ENCODE peak calls at places on chromosomes 7 and 10, in ten cellular contexts. I is PC-3, P is GM23248, G is MM.1S, U is HCT116, R is A549, L is OCI-LY7, J is neural progenitor cell, D is astrocyte, Y is IMR-90. H is an unnamed sample. For H3K4me1, the result is how much of the 10 kb centered on the place peaks cover.

GRCh38 chr7:150420242-150420641 is 30.2 kb upstream of the GIMAP8 start:
- DNase-seq in U (no peak), R (no peak), I (no peak), Y (no peak), L (no peak), D (no peak), P (no peak), G (no peak), J (no peak), H (no peak)

GRCh38 chr7:70446448-70447143 is 685.3 kb upstream of the GALNT17 start:
- DNase-seq in I (no peak), P (no peak), R (no peak), Y (no peak), D (no peak), J (peak), U (no peak), G (no peak), L (no peak), H (no peak)

GRCh38 chr7:113086431-113086888 is at the start of gene GPR85:
- DNase-seq in G (no peak), Y (peak), R (peak), J (peak), U (no peak), I (no peak), L (no peak), D (peak), P (peak), H (no peak)

GRCh38 chr7:105141068-105141467 is 127.1 kb downstream of the KMT2E start:
- DNase-seq in R (peak), G (no peak), J (peak), P (peak), L (peak), Y (peak), D (peak), U (peak), I (peak), H (peak)

GRCh38 chr10:46040004-46040403 is 6.1 kb downstream of the MSMB start:
- DNase-seq in Y (no peak), L (no peak), D (no peak), P (no peak), J (no peak), U (no peak), I (peak), R (no peak), G (no peak), H (no peak)

GRCh38 chr7:107167483-107168232 is 1.1 kb upstream of the HBP1 start:
- DNase-seq in G (peak), R (peak), J (peak), P (peak), I (peak), Y (peak), L (peak), D (peak), U (peak), H (peak)

GRCh38 chr7:104978460-104978859 is 35.5 kb upstream of the KMT2E start:
- DNase-seq in J (no peak), U (no peak), L (no peak), Y (no peak), P (no peak), D (no peak), G (no peak), R (no peak), I (no peak), H (no peak)

GRCh38 chr10:34145751-34146150 is 669.3 kb downstream of the PARD3 start:
- DNase-seq in P (peak), D (peak), Y (peak), G (no peak), I (peak), J (no peak), R (no peak), U (no peak), L (no peak), H (no peak)

GRCh38 chr7:47581821-47582747 is at the start of gene TNS3:
- DNase-seq in L (peak), J (peak), G (peak), R (peak), U (no peak), P (peak), D (no peak), I (peak), Y (peak), H (peak)
- H3K4me2 ChIP-seq in L (peak), J (peak), G (peak), R (peak), U (peak), P (peak), D (peak), I (peak), Y (peak), H (peak)

DNA sequence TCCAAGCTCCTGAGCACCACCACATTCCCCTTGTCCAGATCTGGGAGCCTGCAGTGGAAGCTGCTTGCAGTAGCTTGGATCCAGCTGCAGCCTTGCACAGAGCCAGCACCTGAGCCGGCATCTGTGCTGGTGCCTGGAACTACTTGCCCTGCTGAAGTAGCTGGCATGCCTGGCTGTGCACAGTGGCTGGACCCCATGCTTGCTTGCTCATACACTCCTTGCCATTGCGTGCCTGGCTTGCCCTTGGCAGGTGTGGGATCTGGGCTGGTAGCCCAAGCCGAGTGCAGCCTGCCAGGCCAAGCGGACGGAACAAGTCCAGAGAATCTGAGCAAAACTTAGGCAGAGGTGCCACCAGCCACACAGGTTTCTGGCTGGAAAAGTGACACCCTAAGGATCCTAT is 759.9 kb downstream of the IPMK start:
- DNase-seq in I (no peak), L (no peak), J (no peak), P (no peak), Y (no peak), U (no peak), G (no peak), D (no peak), R (no peak), H (no peak)
- H3K4me1 ChIP-seq in I (under half), L (under half), J (under half), P (under half), Y (under half), U (under half), G (under half), D (under half), R (under half), H (under half)

GRCh38 chr10:92124020-92124419 is 166.9 kb downstream of the CPEB3 start:
- DNase-seq in U (no peak), P (no peak), G (no peak), Y (no peak), D (no peak), R (no peak), L (no peak), I (no peak), J (no peak), H (no peak)

GRCh38 chr10:92124524-92125168 is 166.2 kb downstream of the CPEB3 start:
- DNase-seq in D (peak), I (peak), R (peak), L (no peak), Y (peak), J (no peak), G (no peak), U (no peak), P (peak), H (no peak)

GRCh38 chr10:92125169-92125543 is 165.7 kb downstream of the CPEB3 start:
- DNase-seq in J (no peak), U (no peak), P (no peak), I (no peak), R (no peak), Y (no peak), D (no peak), G (peak), L (no peak), H (no peak)

GRCh38 chr10:92121686-92122492 is 169.0 kb downstream of the CPEB3 start:
- DNase-seq in R (no peak), J (no peak), G (no peak), Y (no peak), U (no peak), L (no peak), I (no peak), P (no peak), D (no peak), H (no peak)

DNA sequence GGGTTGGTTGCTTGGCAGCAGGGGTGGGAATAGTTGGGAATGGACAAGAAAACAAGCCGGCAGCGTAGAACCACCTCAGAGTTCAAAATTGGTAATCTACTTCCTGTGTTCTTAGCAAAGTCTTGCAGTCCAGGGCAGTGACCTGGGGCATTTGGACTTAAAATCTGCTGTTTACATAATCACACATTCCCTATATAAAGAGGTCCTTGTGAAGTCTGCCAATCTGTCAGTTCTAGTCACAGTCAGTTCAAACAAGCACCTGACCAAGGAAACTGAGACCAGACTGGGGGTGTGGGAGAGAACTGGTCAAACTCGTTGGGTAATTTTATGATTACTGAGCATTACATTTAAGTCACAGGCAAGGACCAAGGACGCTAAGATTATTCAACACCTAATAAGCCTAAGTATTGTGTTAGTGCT is 167.8 kb downstream of the CPEB3 start:
- DNase-seq in D (no peak), I (peak), J (no peak), G (no peak), R (no peak), Y (no peak), U (no peak), L (no peak), P (no peak), H (no peak)
- H3K4me2 ChIP-seq in D (no peak), I (peak), J (no peak), G (no peak), R (peak), Y (no peak), U (no peak), L (no peak), P (no peak), H (no peak)

DNA sequence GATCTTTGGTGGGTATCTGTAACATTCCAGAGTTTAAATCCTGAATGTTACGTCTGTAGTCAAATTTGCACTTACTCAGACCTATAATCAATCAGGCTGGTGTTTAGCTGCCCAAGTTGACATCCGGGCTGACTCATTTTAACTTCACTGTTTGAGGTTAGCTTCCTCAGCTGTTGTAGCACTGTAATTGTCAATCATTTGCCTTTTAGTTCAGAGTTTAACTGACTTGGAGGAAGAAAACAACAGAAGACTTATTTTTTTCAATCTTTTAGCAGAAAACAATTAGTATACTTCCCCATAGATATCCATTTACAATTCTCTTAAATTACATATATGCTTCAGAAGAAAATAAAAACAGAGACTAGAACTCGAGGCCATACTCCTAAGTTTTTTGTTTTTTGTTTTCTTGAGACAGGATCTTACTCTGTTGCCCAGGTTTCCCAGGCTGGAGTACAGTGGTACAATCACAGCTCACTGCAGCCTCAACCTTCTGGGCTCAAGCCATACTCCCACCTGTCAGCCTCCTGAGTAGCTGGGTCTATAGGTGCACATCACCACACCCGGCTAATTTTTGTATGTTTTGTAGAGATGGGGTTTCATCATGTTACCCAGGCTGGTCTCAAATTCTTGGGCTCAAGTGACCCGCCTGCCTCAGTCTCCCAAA is 38.5 kb upstream of the LRRC17 start:
- DNase-seq in U (peak), J (no peak), I (peak), P (peak), Y (peak), R (peak), D (peak), L (no peak), G (no peak), H (peak)
- H3K4me1 ChIP-seq in U (half or more), J (under half), I (half or more), P (under half), Y (under half), R (half or more), D (under half), L (under half), G (under half), H (under half)

GRCh38 chr7:130914589-130915294 is 180.7 kb upstream of the KLF14 start:
- DNase-seq in D (no peak), P (no peak), L (no peak), R (no peak), U (no peak), Y (no peak), I (no peak), J (no peak), G (no peak), H (no peak)
- H3K4me2 ChIP-seq in D (peak), P (peak), L (peak), R (peak), U (peak), Y (peak), I (peak), J (no peak), G (peak), H (peak)

GRCh38 chr10:69051710-69052487 is 36.0 kb upstream of the SRGN start:
- DNase-seq in D (no peak), G (no peak), P (no peak), J (peak), R (no peak), L (no peak), U (no peak), I (no peak), Y (no peak), H (no peak)
- H3K4me1 ChIP-seq in D (under half), G (under half), P (under half), J (under half), R (under half), L (under half), U (under half), I (under half), Y (under half), H (under half)

DNA sequence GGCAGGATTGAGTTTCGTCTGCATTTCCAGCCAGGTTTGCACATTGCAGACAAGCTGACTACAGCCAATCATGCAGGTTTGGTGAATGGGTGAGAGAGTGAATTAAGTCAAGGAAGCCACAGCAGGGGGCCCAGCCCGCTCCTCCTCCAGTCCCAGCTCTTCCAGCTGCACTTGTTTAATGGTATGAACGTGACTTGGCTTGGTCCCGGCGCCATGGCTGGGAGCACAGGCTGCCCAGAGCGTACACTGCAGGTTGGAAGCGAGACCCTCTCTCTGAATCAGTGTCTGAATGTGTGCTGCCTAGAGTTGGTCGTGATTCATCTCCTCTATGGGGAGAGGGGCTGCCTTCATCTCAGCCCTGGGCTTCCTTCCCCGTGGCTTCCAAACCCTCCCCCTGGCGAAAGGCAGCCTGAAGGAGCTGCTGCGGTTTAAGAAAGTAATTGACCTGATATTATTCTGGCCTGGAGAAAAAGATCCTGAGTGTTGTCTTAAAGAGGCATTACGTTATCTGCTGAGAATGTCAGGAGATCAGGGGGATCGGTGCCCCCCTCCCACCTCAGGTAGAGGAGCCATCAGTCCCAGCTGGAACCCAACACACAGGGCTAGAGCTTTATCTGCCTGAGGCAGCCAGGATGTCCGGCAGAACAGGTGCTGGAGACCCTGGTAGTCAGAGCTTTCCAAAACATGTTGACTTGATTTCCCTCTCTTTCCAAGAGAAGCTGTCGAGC is 132.1 kb downstream of the COL26A1 start:
- DNase-seq in J (peak), U (no peak), I (no peak), D (peak), P (no peak), G (no peak), R (no peak), L (no peak), Y (no peak), H (no peak)
- H3K4me2 ChIP-seq in J (peak), U (no peak), I (no peak), D (no peak), P (no peak), G (no peak), R (no peak), L (no peak), Y (no peak), H (no peak)

GRCh38 chr7:5214641-5215040 is 24.6 kb downstream of the WIPI2 start:
- DNase-seq in Y (no peak), L (no peak), G (no peak), J (no peak), U (no peak), D (no peak), I (no peak), R (no peak), P (no peak), H (no peak)
- H3K4me1 ChIP-seq in Y (under half), L (under half), G (under half), J (under half), U (under half), D (under half), I (under half), R (under half), P (under half), H (under half)

GRCh38 chr7:32103361-32103760 is 33.2 kb upstream of the PDE1C start:
- DNase-seq in G (no peak), L (no peak), R (no peak), J (no peak), P (no peak), U (no peak), I (no peak), Y (no peak), D (no peak), H (no peak)

GRCh38 chr7:32102432-32102851 is 32.2 kb upstream of the PDE1C start:
- DNase-seq in Y (no peak), J (no peak), R (no peak), L (no peak), D (no peak), G (no peak), P (no peak), I (peak), U (no peak), H (no peak)

GRCh38 chr7:32100508-32100907 is 30.3 kb upstream of the PDE1C start:
- DNase-seq in D (no peak), G (no peak), I (no peak), Y (no peak), J (no peak), L (no peak), R (no peak), U (no peak), P (no peak), H (no peak)

GRCh38 chr7:32108651-32109050 is 38.4 kb upstream of the PDE1C start:
- DNase-seq in D (no peak), U (no peak), P (peak), G (no peak), I (peak), J (no peak), R (no peak), L (no peak), Y (no peak), H (no peak)

GRCh38 chr7:32104766-32105165 is 34.6 kb upstream of the PDE1C start:
- DNase-seq in J (no peak), U (no peak), L (no peak), P (peak), D (peak), I (no peak), Y (no peak), G (no peak), R (no peak), H (no peak)
- H3K4me2 ChIP-seq in J (no peak), U (no peak), L (no peak), P (no peak), D (no peak), I (no peak), Y (no peak), G (no peak), R (no peak), H (no peak)